ENCODE peak calls at places on chromosomes 1 and 21, in seven cellular contexts. One of them, this sample, is unnamed.

GRCh38 chr1:227583354-227583753 is 20.0 kb downstream of the ZNF678 start:
- DNase-seq in neural progenitor cell: no peak
- DNase-seq in cardiac muscle cell: no peak
- DNase-seq in WERI-Rb-1: no peak
- DNase-seq in mucosa of descending colon: no peak
- DNase-seq in SJSA1: no peak
- DNase-seq in CD8-positive, alpha-beta T cell: no peak
- DNase-seq in this sample: no peak

GRCh38 chr1:85311818-85312217 is 35.4 kb upstream of the BCL10 start:
- DNase-seq in SJSA1: no peak
- DNase-seq in cardiac muscle cell: no peak
- DNase-seq in CD8-positive, alpha-beta T cell: no peak
- DNase-seq in mucosa of descending colon: no peak
- DNase-seq in neural progenitor cell: no peak
- DNase-seq in WERI-Rb-1: no peak
- DNase-seq in this sample: no peak

GRCh38 chr21:42218836-42219605 is at the start of gene ABCG1:
- DNase-seq in CD8-positive, alpha-beta T cell: no peak
- DNase-seq in neural progenitor cell: peak; percentile 88
- DNase-seq in WERI-Rb-1: peak; percentile 60
- DNase-seq in mucosa of descending colon: peak; percentile 82
- DNase-seq in SJSA1: no peak
- DNase-seq in cardiac muscle cell: peak; percentile 33
- DNase-seq in this sample: peak; percentile 73

GRCh38 chr1:14924455-14925325 is 228.9 kb upstream of the TMEM51 start:
- DNase-seq in CD8-positive, alpha-beta T cell: no peak
- DNase-seq in mucosa of descending colon: peak; percentile 77
- DNase-seq in neural progenitor cell: peak; percentile 65
- DNase-seq in WERI-Rb-1: peak; percentile 37
- DNase-seq in SJSA1: no peak
- DNase-seq in cardiac muscle cell: peak; percentile 56
- DNase-seq in this sample: peak; percentile 65

GRCh38 chr1:200922406-200922805 is 27.7 kb downstream of the INAVA start:
- DNase-seq in cardiac muscle cell: no peak
- DNase-seq in neural progenitor cell: no peak
- DNase-seq in CD8-positive, alpha-beta T cell: no peak
- DNase-seq in mucosa of descending colon: no peak
- DNase-seq in SJSA1: no peak
- DNase-seq in WERI-Rb-1: no peak
- DNase-seq in this sample: no peak

GRCh38 chr1:93683234-93683633 is 1.6 kb upstream of the BCAR3 start:
- DNase-seq in neural progenitor cell: no peak
- DNase-seq in cardiac muscle cell: no peak
- DNase-seq in mucosa of descending colon: no peak
- DNase-seq in SJSA1: no peak
- DNase-seq in WERI-Rb-1: no peak
- DNase-seq in CD8-positive, alpha-beta T cell: no peak
- DNase-seq in this sample: no peak

GRCh38 chr1:15693371-15693770 is 9.3 kb downstream of the PLEKHM2 start:
- DNase-seq in SJSA1: no peak
- DNase-seq in cardiac muscle cell: no peak
- DNase-seq in mucosa of descending colon: no peak
- DNase-seq in neural progenitor cell: no peak
- DNase-seq in CD8-positive, alpha-beta T cell: no peak
- DNase-seq in WERI-Rb-1: peak; percentile 73
- DNase-seq in this sample: no peak

GRCh38 chr1:219703240-219703639 is 90.3 kb upstream of the ZC3H11B start:
- DNase-seq in mucosa of descending colon: no peak
- DNase-seq in CD8-positive, alpha-beta T cell: no peak
- DNase-seq in cardiac muscle cell: peak; percentile 21
- DNase-seq in neural progenitor cell: no peak
- DNase-seq in WERI-Rb-1: no peak
- DNase-seq in SJSA1: no peak
- DNase-seq in this sample: no peak

DNA sequence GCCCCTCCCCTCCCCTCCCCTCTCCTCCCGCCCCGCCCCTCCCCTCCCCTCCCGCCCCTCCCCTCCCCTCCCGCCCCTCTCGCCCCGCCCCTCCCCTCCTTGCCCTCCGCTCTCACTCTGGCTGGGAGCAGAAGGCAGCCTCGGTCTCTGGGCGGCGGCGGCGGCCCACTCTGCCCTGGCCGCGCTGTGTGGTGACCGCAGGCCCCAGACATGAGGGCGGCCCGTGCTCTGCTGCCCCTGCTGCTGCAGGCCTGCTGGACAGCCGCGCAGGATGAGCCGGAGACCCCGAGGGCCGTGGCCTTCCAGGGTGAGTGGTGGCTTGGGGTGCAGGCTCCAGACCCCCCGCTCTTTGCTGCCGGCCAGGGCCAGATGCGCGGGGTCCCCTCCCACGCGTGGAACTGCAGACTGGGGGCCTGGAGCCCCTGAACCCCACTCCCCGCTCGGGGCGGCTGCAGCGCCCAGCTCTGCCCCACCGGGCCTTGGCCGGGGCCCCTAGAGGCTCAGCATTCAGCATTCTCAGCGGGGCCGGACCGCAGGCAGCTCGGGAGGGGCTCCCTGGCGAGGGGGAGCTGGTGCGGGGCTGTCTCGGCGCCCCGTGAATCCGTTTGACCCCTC is at the start of gene COL6A1:
- DNase-seq in mucosa of descending colon: peak; percentile 73
- DNase-seq in WERI-Rb-1: peak; percentile 78
- DNase-seq in neural progenitor cell: peak; percentile 88
- DNase-seq in CD8-positive, alpha-beta T cell: no peak
- DNase-seq in SJSA1: peak; percentile 73
- DNase-seq in cardiac muscle cell: peak; percentile 85
- DNase-seq in this sample: peak; percentile 61
- H3K4me3 ChIP-seq in mucosa of descending colon: peak within 1 kb of the TSS; percentile 22
- H3K4me3 ChIP-seq in WERI-Rb-1: peak within 1 kb of the TSS; percentile 74
- H3K4me3 ChIP-seq in neural progenitor cell: peak within 1 kb of the TSS; percentile 65
- H3K4me3 ChIP-seq in CD8-positive, alpha-beta T cell: peak within 1 kb of the TSS; percentile 54
- H3K4me3 ChIP-seq in SJSA1: peak within 1 kb of the TSS; percentile 60
- H3K4me3 ChIP-seq in cardiac muscle cell: peak within 1 kb of the TSS; percentile 68
- H3K4me3 ChIP-seq in this sample: peak within 1 kb of the TSS; percentile 69

GRCh38 chr1:158830904-158831507 is at the start of gene MNDA:
- DNase-seq in neural progenitor cell: no peak
- DNase-seq in mucosa of descending colon: no peak
- DNase-seq in CD8-positive, alpha-beta T cell: no peak
- DNase-seq in SJSA1: no peak
- DNase-seq in WERI-Rb-1: no peak
- DNase-seq in cardiac muscle cell: no peak
- DNase-seq in this sample: no peak
- H3K9me3 ChIP-seq in neural progenitor cell: no peaks in the 10 kb centered on the region
- H3K9me3 ChIP-seq in mucosa of descending colon: peaks cover 16% of the 10 kb centered on the region
- H3K9me3 ChIP-seq in CD8-positive, alpha-beta T cell: no peaks in the 10 kb centered on the region
- H3K9me3 ChIP-seq in SJSA1: no peaks in the 10 kb centered on the region
- H3K9me3 ChIP-seq in WERI-Rb-1: peaks cover 2% of the 10 kb centered on the region
- H3K9me3 ChIP-seq in cardiac muscle cell: no peaks in the 10 kb centered on the region
- H3K9me3 ChIP-seq in this sample: peaks cover 7% of the 10 kb centered on the region

DNA sequence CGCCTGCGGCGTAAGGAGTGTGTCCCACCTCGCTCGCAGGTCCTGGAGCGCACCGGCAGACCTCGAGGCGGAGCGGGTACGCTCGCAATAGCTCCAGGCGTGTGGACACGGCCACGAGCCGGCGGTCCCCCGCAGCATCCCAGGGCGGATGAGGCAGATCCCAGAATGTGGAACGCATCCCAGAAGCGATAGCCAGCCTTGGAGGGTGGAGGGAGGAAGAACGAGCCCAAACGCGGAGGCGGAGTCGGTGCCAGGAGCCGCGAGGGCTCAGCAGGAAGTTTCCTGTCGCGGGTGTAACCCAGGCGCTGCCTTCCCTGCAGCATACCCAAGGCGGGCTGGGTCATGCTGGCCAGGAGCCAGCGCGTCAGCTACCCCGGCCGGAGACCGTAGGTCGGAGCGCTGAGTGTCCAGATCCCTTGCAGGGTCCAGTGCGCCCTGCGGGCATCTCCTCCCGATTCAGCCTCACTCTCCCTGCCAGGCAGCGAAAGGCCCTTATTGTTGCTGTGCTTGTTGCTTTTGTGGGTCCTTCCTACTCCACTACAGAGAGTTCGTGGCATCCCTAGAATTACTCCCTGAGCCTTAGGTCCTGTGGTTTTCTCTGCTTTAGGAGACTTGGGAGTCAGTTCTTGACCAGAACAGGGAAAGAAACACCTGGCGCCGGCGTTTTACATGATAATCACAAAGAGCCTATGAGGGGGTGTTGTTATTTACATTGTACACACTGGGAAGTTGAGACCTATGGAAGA is 27.7 kb downstream of the STYXL2 start:
- DNase-seq in neural progenitor cell: peak; percentile 67
- DNase-seq in cardiac muscle cell: peak; percentile 41
- DNase-seq in mucosa of descending colon: peak; percentile 89
- DNase-seq in CD8-positive, alpha-beta T cell: no peak
- DNase-seq in WERI-Rb-1: no peak
- DNase-seq in SJSA1: no peak
- DNase-seq in this sample: peak; percentile 85
- H3K4me3 ChIP-seq in neural progenitor cell: peak overlapping the region; percentile 44
- H3K4me3 ChIP-seq in cardiac muscle cell: no peak overlapping the region
- H3K4me3 ChIP-seq in mucosa of descending colon: no peak overlapping the region
- H3K4me3 ChIP-seq in CD8-positive, alpha-beta T cell: peak overlapping the region; percentile 72
- H3K4me3 ChIP-seq in WERI-Rb-1: no peak overlapping the region
- H3K4me3 ChIP-seq in SJSA1: no peak overlapping the region
- H3K4me3 ChIP-seq in this sample: peak overlapping the region; percentile 32

GRCh38 chr1:248316796-248317195 is 7.6 kb downstream of the OR2M7 start:
- DNase-seq in cardiac muscle cell: no peak
- DNase-seq in neural progenitor cell: no peak
- DNase-seq in SJSA1: no peak
- DNase-seq in CD8-positive, alpha-beta T cell: no peak
- DNase-seq in mucosa of descending colon: no peak
- DNase-seq in WERI-Rb-1: no peak
- DNase-seq in this sample: no peak
- H3K9me3 ChIP-seq in cardiac muscle cell: no peaks in the 10 kb centered on the region
- H3K9me3 ChIP-seq in neural progenitor cell: peaks cover 25% of the 10 kb centered on the region
- H3K9me3 ChIP-seq in SJSA1: peaks cover 15% of the 10 kb centered on the region
- H3K9me3 ChIP-seq in CD8-positive, alpha-beta T cell: no peaks in the 10 kb centered on the region
- H3K9me3 ChIP-seq in mucosa of descending colon: peaks cover 42% of the 10 kb centered on the region
- H3K9me3 ChIP-seq in WERI-Rb-1: peaks cover 8% of the 10 kb centered on the region
- H3K9me3 ChIP-seq in this sample: no peaks in the 10 kb centered on the region

GRCh38 chr1:89259283-89259971 is 13.2 kb downstream of the GBP5 start:
- DNase-seq in SJSA1: no peak
- DNase-seq in WERI-Rb-1: no peak
- DNase-seq in cardiac muscle cell: no peak
- DNase-seq in neural progenitor cell: no peak
- DNase-seq in CD8-positive, alpha-beta T cell: peak; percentile 35
- DNase-seq in mucosa of descending colon: peak; percentile 30
- DNase-seq in this sample: no peak

GRCh38 chr1:89260042-89260441 is 12.6 kb downstream of the GBP5 start:
- DNase-seq in WERI-Rb-1: peak; percentile 34
- DNase-seq in mucosa of descending colon: no peak
- DNase-seq in cardiac muscle cell: no peak
- DNase-seq in neural progenitor cell: no peak
- DNase-seq in SJSA1: no peak
- DNase-seq in CD8-positive, alpha-beta T cell: no peak
- DNase-seq in this sample: no peak

GRCh38 chr1:89262643-89263042 is 10.0 kb downstream of the GBP5 start:
- DNase-seq in WERI-Rb-1: no peak
- DNase-seq in mucosa of descending colon: no peak
- DNase-seq in CD8-positive, alpha-beta T cell: no peak
- DNase-seq in cardiac muscle cell: peak; percentile 75
- DNase-seq in SJSA1: no peak
- DNase-seq in neural progenitor cell: no peak
- DNase-seq in this sample: no peak

GRCh38 chr1:89260575-89261275 is 11.9 kb downstream of the GBP5 start:
- DNase-seq in mucosa of descending colon: no peak
- DNase-seq in neural progenitor cell: no peak
- DNase-seq in cardiac muscle cell: peak; percentile 23
- DNase-seq in SJSA1: no peak
- DNase-seq in CD8-positive, alpha-beta T cell: no peak
- DNase-seq in WERI-Rb-1: no peak
- DNase-seq in this sample: no peak

DNA sequence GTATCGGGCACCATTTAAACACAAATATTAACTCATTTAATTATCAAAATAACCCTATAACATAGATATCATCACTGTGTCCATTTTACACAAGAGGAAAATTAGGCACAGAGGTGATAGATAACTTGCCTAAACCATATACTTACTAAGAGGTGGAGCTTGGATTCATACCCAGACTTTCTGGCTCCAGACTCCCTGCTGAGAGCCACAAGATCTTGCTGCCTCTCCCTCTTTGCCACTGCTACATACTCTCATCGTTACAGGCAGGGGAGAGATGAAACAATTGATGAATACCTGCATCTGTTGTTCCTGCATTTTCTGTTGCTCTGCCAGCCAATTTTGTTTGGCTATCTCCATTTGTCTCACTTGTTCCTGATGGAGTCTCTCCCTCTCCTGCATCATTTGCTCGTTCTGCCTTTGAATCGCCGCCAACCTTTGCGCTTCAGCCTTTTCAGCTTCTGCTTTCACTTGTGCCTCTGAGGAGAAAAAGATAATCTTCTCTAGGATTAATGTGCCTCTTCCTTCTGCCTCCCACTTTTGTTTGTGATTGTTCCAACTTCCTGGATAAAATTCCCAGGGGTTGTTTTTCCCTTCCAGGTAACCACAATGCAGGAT is 10.6 kb downstream of the GBP5 start:
- DNase-seq in WERI-Rb-1: no peak
- DNase-seq in SJSA1: no peak
- DNase-seq in cardiac muscle cell: peak; percentile 40
- DNase-seq in neural progenitor cell: peak; percentile 20
- DNase-seq in CD8-positive, alpha-beta T cell: no peak
- DNase-seq in mucosa of descending colon: no peak
- DNase-seq in this sample: no peak
- H3K4me3 ChIP-seq in WERI-Rb-1: no peak overlapping the region
- H3K4me3 ChIP-seq in SJSA1: no peak overlapping the region
- H3K4me3 ChIP-seq in cardiac muscle cell: no peak overlapping the region
- H3K4me3 ChIP-seq in neural progenitor cell: no peak overlapping the region
- H3K4me3 ChIP-seq in CD8-positive, alpha-beta T cell: no peak overlapping the region
- H3K4me3 ChIP-seq in mucosa of descending colon: no peak overlapping the region
- H3K4me3 ChIP-seq in this sample: no peak overlapping the region

GRCh38 chr1:248756151-248756550 is 592 bp upstream of the LYPD8 start:
- DNase-seq in SJSA1: no peak
- DNase-seq in neural progenitor cell: no peak
- DNase-seq in cardiac muscle cell: no peak
- DNase-seq in CD8-positive, alpha-beta T cell: no peak
- DNase-seq in WERI-Rb-1: no peak
- DNase-seq in mucosa of descending colon: no peak
- DNase-seq in this sample: no peak
- H3K9me3 ChIP-seq in SJSA1: peaks cover 10% of the 10 kb centered on the region
- H3K9me3 ChIP-seq in neural progenitor cell: peaks cover 17% of the 10 kb centered on the region
- H3K9me3 ChIP-seq in cardiac muscle cell: no peaks in the 10 kb centered on the region
- H3K9me3 ChIP-seq in CD8-positive, alpha-beta T cell: no peaks in the 10 kb centered on the region
- H3K9me3 ChIP-seq in WERI-Rb-1: peaks cover 17% of the 10 kb centered on the region
- H3K9me3 ChIP-seq in mucosa of descending colon: no peaks in the 10 kb centered on the region
- H3K9me3 ChIP-seq in this sample: no peaks in the 10 kb centered on the region

GRCh38 chr1:206507395-206508129 is at the start of gene RASSF5:
- DNase-seq in WERI-Rb-1: peak; percentile 90
- DNase-seq in cardiac muscle cell: peak; percentile 79
- DNase-seq in neural progenitor cell: peak; percentile 81
- DNase-seq in SJSA1: peak; percentile 83
- DNase-seq in CD8-positive, alpha-beta T cell: peak; percentile 70
- DNase-seq in mucosa of descending colon: peak; percentile 88
- DNase-seq in this sample: peak; percentile 87
- H3K4me3 ChIP-seq in WERI-Rb-1: peak within 1 kb of the TSS; percentile 40
- H3K4me3 ChIP-seq in cardiac muscle cell: peak within 1 kb of the TSS; percentile 67
- H3K4me3 ChIP-seq in neural progenitor cell: peak within 1 kb of the TSS; percentile 63
- H3K4me3 ChIP-seq in SJSA1: peak within 1 kb of the TSS; percentile 60
- H3K4me3 ChIP-seq in CD8-positive, alpha-beta T cell: peak within 1 kb of the TSS; percentile 58
- H3K4me3 ChIP-seq in mucosa of descending colon: peak within 1 kb of the TSS; percentile 26
- H3K4me3 ChIP-seq in this sample: peak within 1 kb of the TSS; percentile 58

GRCh38 chr1:88917321-88918025 is 26.1 kb upstream of the GTF2B start:
- DNase-seq in neural progenitor cell: no peak
- DNase-seq in CD8-positive, alpha-beta T cell: no peak
- DNase-seq in SJSA1: no peak
- DNase-seq in cardiac muscle cell: no peak
- DNase-seq in WERI-Rb-1: no peak
- DNase-seq in mucosa of descending colon: no peak
- DNase-seq in this sample: no peak
- H3K9me3 ChIP-seq in neural progenitor cell: peaks cover 9% of the 10 kb centered on the region
- H3K9me3 ChIP-seq in CD8-positive, alpha-beta T cell: peaks cover 31% of the 10 kb centered on the region
- H3K9me3 ChIP-seq in SJSA1: no peaks in the 10 kb centered on the region
- H3K9me3 ChIP-seq in cardiac muscle cell: no peaks in the 10 kb centered on the region
- H3K9me3 ChIP-seq in WERI-Rb-1: peaks cover 3% of the 10 kb centered on the region
- H3K9me3 ChIP-seq in mucosa of descending colon: peaks cover 27% of the 10 kb centered on the region
- H3K9me3 ChIP-seq in this sample: no peaks in the 10 kb centered on the region

GRCh38 chr1:54332781-54333585 is 73.2 kb downstream of the SSBP3 start:
- DNase-seq in SJSA1: no peak
- DNase-seq in neural progenitor cell: no peak
- DNase-seq in CD8-positive, alpha-beta T cell: no peak
- DNase-seq in cardiac muscle cell: no peak
- DNase-seq in mucosa of descending colon: no peak
- DNase-seq in WERI-Rb-1: no peak
- DNase-seq in this sample: no peak
- H3K4me3 ChIP-seq in SJSA1: no peak overlapping the region
- H3K4me3 ChIP-seq in neural progenitor cell: no peak overlapping the region
- H3K4me3 ChIP-seq in CD8-positive, alpha-beta T cell: no peak overlapping the region
- H3K4me3 ChIP-seq in cardiac muscle cell: no peak overlapping the region
- H3K4me3 ChIP-seq in mucosa of descending colon: no peak overlapping the region
- H3K4me3 ChIP-seq in WERI-Rb-1: no peak overlapping the region
- H3K4me3 ChIP-seq in this sample: no peak overlapping the region